ENCODE peak calls at places on chromosomes 11 and 22, in five cellular contexts. One of them, this sample, is unnamed.
A peak's percentile ranks its signal among the peaks of the same experiment; 100 is the strongest.

GRCh38 chr22:44600386-44600785 is 101.6 kb upstream of the PRR5 start:
- DNase-seq in sigmoid colon: no peak
- DNase-seq in psoas muscle: no peak
- DNase-seq in right cardiac atrium: no peak
- DNase-seq in body of pancreas: no peak
- DNase-seq in this sample: no peak

GRCh38 chr22:50139843-50140415 is 30.6 kb upstream of the PANX2 start:
- DNase-seq in sigmoid colon: no peak
- DNase-seq in psoas muscle: no peak
- DNase-seq in right cardiac atrium: no peak
- DNase-seq in body of pancreas: no peak
- DNase-seq in this sample: no peak

GRCh38 chr11:1953489-1954284 is 6.6 kb downstream of the MRPL23 start:
- DNase-seq in sigmoid colon: peak; percentile 38
- DNase-seq in psoas muscle: no peak
- DNase-seq in right cardiac atrium: peak; percentile 74
- DNase-seq in body of pancreas: peak; percentile 23
- DNase-seq in this sample: no peak

GRCh38 chr11:100739636-100740035 is 52.5 kb downstream of the ARHGAP42 start:
- DNase-seq in sigmoid colon: no peak
- DNase-seq in psoas muscle: no peak
- DNase-seq in right cardiac atrium: no peak
- DNase-seq in body of pancreas: peak; percentile 20
- DNase-seq in this sample: no peak

GRCh38 chr11:1351278-1351937 is 38.3 kb upstream of the BRSK2 start:
- DNase-seq in sigmoid colon: peak; percentile 14
- DNase-seq in psoas muscle: no peak
- DNase-seq in right cardiac atrium: no peak
- DNase-seq in body of pancreas: no peak
- DNase-seq in this sample: no peak

GRCh38 chr11:65685981-65686380 is 23.3 kb upstream of the RELA start:
- DNase-seq in sigmoid colon: peak; percentile 74
- DNase-seq in psoas muscle: no peak
- DNase-seq in right cardiac atrium: peak; percentile 62
- DNase-seq in body of pancreas: no peak
- DNase-seq in this sample: no peak

GRCh38 chr22:46653596-46653995 is 33.4 kb downstream of the GRAMD4 start:
- DNase-seq in sigmoid colon: no peak
- DNase-seq in psoas muscle: no peak
- DNase-seq in right cardiac atrium: no peak
- DNase-seq in body of pancreas: no peak
- DNase-seq in this sample: no peak

GRCh38 chr11:64298966-64299846 is 952 bp upstream of the CATSPERZ start:
- DNase-seq in sigmoid colon: peak; percentile 88
- DNase-seq in psoas muscle: peak; percentile 73
- DNase-seq in right cardiac atrium: peak; percentile 92
- DNase-seq in body of pancreas: peak; percentile 81
- DNase-seq in this sample: peak; percentile 80

GRCh38 chr22:18103527-18104269 is 6.9 kb upstream of the TUBA8 start:
- DNase-seq in sigmoid colon: no peak
- DNase-seq in psoas muscle: peak; percentile 48
- DNase-seq in right cardiac atrium: peak; percentile 59
- DNase-seq in body of pancreas: no peak
- DNase-seq in this sample: no peak

GRCh38 chr11:119474682-119475596 is 52.0 kb upstream of the THY1 start:
- DNase-seq in sigmoid colon: peak; percentile 80
- DNase-seq in psoas muscle: peak; percentile 62
- DNase-seq in right cardiac atrium: peak; percentile 70
- DNase-seq in body of pancreas: peak; percentile 71
- DNase-seq in this sample: peak; percentile 69

GRCh38 chr22:17266261-17266971 is 47.2 kb upstream of the ADA2 start:
- DNase-seq in sigmoid colon: no peak
- DNase-seq in psoas muscle: no peak
- DNase-seq in right cardiac atrium: no peak
- DNase-seq in body of pancreas: peak; percentile 19
- DNase-seq in this sample: no peak

GRCh38 chr22:21797444-21798221 is 62.0 kb upstream of the YPEL1 start:
- DNase-seq in sigmoid colon: no peak
- DNase-seq in psoas muscle: no peak
- DNase-seq in right cardiac atrium: no peak
- DNase-seq in body of pancreas: no peak
- DNase-seq in this sample: no peak

GRCh38 chr11:16261836-16262644 is 94.3 kb downstream of the SOX6 start:
- DNase-seq in sigmoid colon: no peak
- DNase-seq in psoas muscle: no peak
- DNase-seq in right cardiac atrium: no peak
- DNase-seq in body of pancreas: no peak
- DNase-seq in this sample: no peak

GRCh38 chr11:46375392-46376101 is 5.9 kb upstream of the MDK start:
- DNase-seq in sigmoid colon: no peak
- DNase-seq in psoas muscle: no peak
- DNase-seq in right cardiac atrium: peak; percentile 54
- DNase-seq in body of pancreas: no peak
- DNase-seq in this sample: no peak

GRCh38 chr11:121464352-121464946 is 11.7 kb upstream of the SORL1-AS1 start:
- DNase-seq in sigmoid colon: peak; percentile 89
- DNase-seq in psoas muscle: peak; percentile 53
- DNase-seq in right cardiac atrium: peak; percentile 85
- DNase-seq in body of pancreas: peak; percentile 47
- DNase-seq in this sample: peak; percentile 76

DNA sequence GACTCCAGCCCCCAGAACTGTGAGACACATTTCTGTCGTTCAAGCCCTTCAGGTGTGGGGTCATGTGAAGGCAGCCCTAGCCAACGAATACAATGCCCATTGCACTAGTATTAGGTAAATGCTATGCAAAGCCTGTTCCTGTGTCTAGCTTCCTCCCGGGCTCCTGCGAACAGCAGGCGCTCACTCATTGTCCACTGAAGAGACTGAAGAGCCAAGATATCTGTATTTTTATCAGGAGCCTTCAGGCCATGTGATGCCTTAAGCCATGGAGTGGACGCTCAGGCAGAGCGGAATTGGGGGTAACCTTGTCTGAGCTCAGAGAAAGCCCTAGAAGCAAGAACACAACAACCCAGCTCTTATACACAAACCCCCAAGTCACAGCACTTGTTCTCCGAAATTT is 4.2 kb upstream of the TMPRSS6 start:
- DNase-seq in sigmoid colon: no peak
- DNase-seq in psoas muscle: no peak
- DNase-seq in right cardiac atrium: no peak
- DNase-seq in body of pancreas: no peak
- DNase-seq in this sample: no peak
- H3K27ac ChIP-seq in sigmoid colon: no peak overlapping the region
- H3K27ac ChIP-seq in psoas muscle: no peak overlapping the region
- H3K27ac ChIP-seq in right cardiac atrium: no peak overlapping the region
- H3K27ac ChIP-seq in body of pancreas: no peak overlapping the region
- H3K27ac ChIP-seq in this sample: no peak overlapping the region

GRCh38 chr11:66718320-66718971 is 10.6 kb downstream of the SPTBN2 start:
- DNase-seq in sigmoid colon: no peak
- DNase-seq in psoas muscle: no peak
- DNase-seq in right cardiac atrium: no peak
- DNase-seq in body of pancreas: peak; percentile 82
- DNase-seq in this sample: no peak
- H3K27ac ChIP-seq in sigmoid colon: no peak overlapping the region
- H3K27ac ChIP-seq in psoas muscle: no peak overlapping the region
- H3K27ac ChIP-seq in right cardiac atrium: no peak overlapping the region
- H3K27ac ChIP-seq in body of pancreas: peak overlapping the region; percentile 66
- H3K27ac ChIP-seq in this sample: no peak overlapping the region

GRCh38 chr11:57335023-57335342 is 709 bp downstream of the SSRP1 start:
- DNase-seq in sigmoid colon: no peak
- DNase-seq in psoas muscle: no peak
- DNase-seq in right cardiac atrium: no peak
- DNase-seq in body of pancreas: no peak
- DNase-seq in this sample: no peak
- H3K27ac ChIP-seq in sigmoid colon: peak overlapping the region; percentile 95
- H3K27ac ChIP-seq in psoas muscle: peak overlapping the region; percentile 81
- H3K27ac ChIP-seq in right cardiac atrium: peak overlapping the region; percentile 55
- H3K27ac ChIP-seq in body of pancreas: peak overlapping the region; percentile 70
- H3K27ac ChIP-seq in this sample: peak overlapping the region; percentile 93

GRCh38 chr22:28025866-28026575 is 107.0 kb upstream of the PITPNB start:
- DNase-seq in sigmoid colon: no peak
- DNase-seq in psoas muscle: no peak
- DNase-seq in right cardiac atrium: no peak
- DNase-seq in body of pancreas: no peak
- DNase-seq in this sample: no peak

GRCh38 chr22:28023774-28024173 is 104.7 kb upstream of the PITPNB start:
- DNase-seq in sigmoid colon: peak; percentile 29
- DNase-seq in psoas muscle: no peak
- DNase-seq in right cardiac atrium: no peak
- DNase-seq in body of pancreas: no peak
- DNase-seq in this sample: no peak

GRCh38 chr22:28024422-28024888 is 105.4 kb upstream of the PITPNB start:
- DNase-seq in sigmoid colon: peak; percentile 45
- DNase-seq in psoas muscle: peak; percentile 71
- DNase-seq in right cardiac atrium: no peak
- DNase-seq in body of pancreas: no peak
- DNase-seq in this sample: no peak

GRCh38 chr22:28023036-28023435 is 104.0 kb upstream of the PITPNB start:
- DNase-seq in sigmoid colon: peak; percentile 40
- DNase-seq in psoas muscle: peak; percentile 5
- DNase-seq in right cardiac atrium: no peak
- DNase-seq in body of pancreas: no peak
- DNase-seq in this sample: no peak

GRCh38 chr22:28025333-28025732 is 106.3 kb upstream of the PITPNB start:
- DNase-seq in sigmoid colon: peak; percentile 41
- DNase-seq in psoas muscle: no peak
- DNase-seq in right cardiac atrium: no peak
- DNase-seq in body of pancreas: no peak
- DNase-seq in this sample: peak; percentile 1
- H3K27ac ChIP-seq in sigmoid colon: no peak overlapping the region
- H3K27ac ChIP-seq in psoas muscle: no peak overlapping the region
- H3K27ac ChIP-seq in right cardiac atrium: no peak overlapping the region
- H3K27ac ChIP-seq in body of pancreas: no peak overlapping the region
- H3K27ac ChIP-seq in this sample: no peak overlapping the region